ENCODE peak calls at places on chromosome 15, in seven cellular contexts. P, E, I, T, K, V and O are unnamed samples.

GRCh38 chr15:101453123-101454120 is 36.1 kb downstream of the PCSK6 start:
- DNase-seq in E (no peak), T (no peak), P (no peak), I (no peak), V (no peak), K (no peak), O (peak)

GRCh38 chr15:36177590-36178281 is 401.7 kb upstream of the CDIN1 start:
- DNase-seq in K (peak), I (no peak), V (no peak), E (no peak), T (no peak), P (no peak), O (peak)

GRCh38 chr15:39230205-39230916 is 350.5 kb upstream of the THBS1 start:
- DNase-seq in P (no peak), K (no peak), T (no peak), I (no peak), E (no peak), V (no peak), O (peak)

GRCh38 chr15:72116680-72117447 is 1.1 kb downstream of the MYO9A start:
- DNase-seq in P (peak), E (peak), I (no peak), V (no peak), T (no peak), K (no peak), O (peak)

GRCh38 chr15:41013698-41014414 is 60.6 kb downstream of the CHAC1 start:
- DNase-seq in P (no peak), T (no peak), E (no peak), I (no peak), K (no peak), V (no peak), O (no peak)

GRCh38 chr15:26628879-26629529 is 143.9 kb downstream of the GABRB3 start:
- DNase-seq in V (peak), E (peak), K (no peak), P (peak), T (no peak), I (peak), O (peak)

GRCh38 chr15:65388306-65389080 is 10.7 kb upstream of the IGDCC3 start:
- DNase-seq in T (no peak), K (no peak), P (no peak), I (no peak), E (no peak), V (peak), O (no peak)

GRCh38 chr15:94312946-94313345 is 81.6 kb downstream of the MCTP2 start:
- DNase-seq in K (no peak), I (no peak), T (no peak), V (no peak), E (no peak), P (no peak), O (no peak)

GRCh38 chr15:46956456-46956855 is 760.8 kb upstream of the SEMA6D start:
- DNase-seq in K (no peak), T (no peak), P (no peak), I (no peak), E (no peak), V (no peak), O (no peak)

GRCh38 chr15:68383161-68384074 is 48.5 kb downstream of the ITGA11 start:
- DNase-seq in K (no peak), P (no peak), E (peak), V (peak), I (peak), T (no peak), O (peak)

GRCh38 chr15:85473455-85473854 is 93.1 kb downstream of the AKAP13 start:
- DNase-seq in I (no peak), P (no peak), K (no peak), T (no peak), E (no peak), V (no peak), O (no peak)

GRCh38 chr15:89139613-89140499 is 51.6 kb downstream of the ABHD2 start:
- DNase-seq in E (peak), I (no peak), K (no peak), T (no peak), P (no peak), V (peak), O (peak)